ENCODE peak calls at places on chromosomes 5 and 9, in ten cellular contexts. One of them, this sample, is unnamed.

GRCh38 chr9:134698587-134699342 is 57.2 kb downstream of the COL5A1 start:
- DNase-seq in posterior cingulate gyrus: peak; percentile 88
- DNase-seq in GM12892: peak; percentile 84
- DNase-seq in stimulated activated naive B cell treated with anti-CD40 and anti-IgM and Interleukin-4, amounts not matched to agents 10 μg/mL and 1 μg/mL and 100 μg/mL, for 72 hours: peak; percentile 60
- DNase-seq in activated B cell treated with CpG ODN at 0.5 μM for 24 hours: peak; percentile 41
- DNase-seq in GM23338: peak; percentile 90
- DNase-seq in DMS153: peak; percentile 20
- DNase-seq in HEK293T: peak; percentile 84
- DNase-seq in D341Med: peak; percentile 86
- DNase-seq in stimulated activated CD4-positive, alpha-beta T cell treated with anti-CD3 and anti-CD28 coated beads, Interleukin-12 subunit alpha, Interleukin-12 subunit beta, amount 100 ng/mL, for 4 hours: peak; percentile 50
- DNase-seq in this sample: no peak

GRCh38 chr9:133100518-133101355 is 20.3 kb downstream of the RALGDS start:
- DNase-seq in posterior cingulate gyrus: peak; percentile 46
- DNase-seq in GM12892: no peak
- DNase-seq in stimulated activated naive B cell treated with anti-CD40 and anti-IgM and Interleukin-4, amounts not matched to agents 10 μg/mL and 1 μg/mL and 100 μg/mL, for 72 hours: no peak
- DNase-seq in activated B cell treated with CpG ODN at 0.5 μM for 24 hours: no peak
- DNase-seq in GM23338: no peak
- DNase-seq in DMS153: no peak
- DNase-seq in HEK293T: no peak
- DNase-seq in D341Med: no peak
- DNase-seq in stimulated activated CD4-positive, alpha-beta T cell treated with anti-CD3 and anti-CD28 coated beads, Interleukin-12 subunit alpha, Interleukin-12 subunit beta, amount 100 ng/mL, for 4 hours: no peak
- DNase-seq in this sample: no peak

GRCh38 chr5:133489632-133490031 is 122.7 kb downstream of the FSTL4 start:
- DNase-seq in posterior cingulate gyrus: no peak
- DNase-seq in GM12892: no peak
- DNase-seq in stimulated activated naive B cell treated with anti-CD40 and anti-IgM and Interleukin-4, amounts not matched to agents 10 μg/mL and 1 μg/mL and 100 μg/mL, for 72 hours: no peak
- DNase-seq in activated B cell treated with CpG ODN at 0.5 μM for 24 hours: no peak
- DNase-seq in GM23338: no peak
- DNase-seq in DMS153: peak; percentile 16
- DNase-seq in HEK293T: no peak
- DNase-seq in D341Med: peak; percentile 60
- DNase-seq in stimulated activated CD4-positive, alpha-beta T cell treated with anti-CD3 and anti-CD28 coated beads, Interleukin-12 subunit alpha, Interleukin-12 subunit beta, amount 100 ng/mL, for 4 hours: no peak
- DNase-seq in this sample: no peak

GRCh38 chr5:122738088-122738487 is 36.8 kb upstream of the SNX2 start:
- DNase-seq in posterior cingulate gyrus: no peak
- DNase-seq in GM12892: no peak
- DNase-seq in stimulated activated naive B cell treated with anti-CD40 and anti-IgM and Interleukin-4, amounts not matched to agents 10 μg/mL and 1 μg/mL and 100 μg/mL, for 72 hours: no peak
- DNase-seq in activated B cell treated with CpG ODN at 0.5 μM for 24 hours: no peak
- DNase-seq in GM23338: no peak
- DNase-seq in DMS153: no peak
- DNase-seq in HEK293T: no peak
- DNase-seq in D341Med: no peak
- DNase-seq in stimulated activated CD4-positive, alpha-beta T cell treated with anti-CD3 and anti-CD28 coated beads, Interleukin-12 subunit alpha, Interleukin-12 subunit beta, amount 100 ng/mL, for 4 hours: no peak
- DNase-seq in this sample: no peak

GRCh38 chr5:132026516-132027008 is 15.1 kb upstream of the ACSL6 start:
- DNase-seq in posterior cingulate gyrus: no peak
- DNase-seq in GM12892: no peak
- DNase-seq in stimulated activated naive B cell treated with anti-CD40 and anti-IgM and Interleukin-4, amounts not matched to agents 10 μg/mL and 1 μg/mL and 100 μg/mL, for 72 hours: no peak
- DNase-seq in activated B cell treated with CpG ODN at 0.5 μM for 24 hours: no peak
- DNase-seq in GM23338: no peak
- DNase-seq in DMS153: no peak
- DNase-seq in HEK293T: no peak
- DNase-seq in D341Med: no peak
- DNase-seq in stimulated activated CD4-positive, alpha-beta T cell treated with anti-CD3 and anti-CD28 coated beads, Interleukin-12 subunit alpha, Interleukin-12 subunit beta, amount 100 ng/mL, for 4 hours: no peak
- DNase-seq in this sample: no peak

GRCh38 chr9:26243722-26244121 is 565.5 kb upstream of the TUSC1 start:
- DNase-seq in posterior cingulate gyrus: no peak
- DNase-seq in GM12892: no peak
- DNase-seq in stimulated activated naive B cell treated with anti-CD40 and anti-IgM and Interleukin-4, amounts not matched to agents 10 μg/mL and 1 μg/mL and 100 μg/mL, for 72 hours: no peak
- DNase-seq in activated B cell treated with CpG ODN at 0.5 μM for 24 hours: no peak
- DNase-seq in GM23338: no peak
- DNase-seq in DMS153: no peak
- DNase-seq in HEK293T: no peak
- DNase-seq in D341Med: no peak
- DNase-seq in stimulated activated CD4-positive, alpha-beta T cell treated with anti-CD3 and anti-CD28 coated beads, Interleukin-12 subunit alpha, Interleukin-12 subunit beta, amount 100 ng/mL, for 4 hours: no peak
- DNase-seq in this sample: no peak

GRCh38 chr5:43171926-43172325 is 20.1 kb upstream of the NIM1K start:
- DNase-seq in posterior cingulate gyrus: no peak
- DNase-seq in GM12892: no peak
- DNase-seq in stimulated activated naive B cell treated with anti-CD40 and anti-IgM and Interleukin-4, amounts not matched to agents 10 μg/mL and 1 μg/mL and 100 μg/mL, for 72 hours: no peak
- DNase-seq in activated B cell treated with CpG ODN at 0.5 μM for 24 hours: no peak
- DNase-seq in GM23338: no peak
- DNase-seq in DMS153: no peak
- DNase-seq in HEK293T: no peak
- DNase-seq in D341Med: no peak
- DNase-seq in stimulated activated CD4-positive, alpha-beta T cell treated with anti-CD3 and anti-CD28 coated beads, Interleukin-12 subunit alpha, Interleukin-12 subunit beta, amount 100 ng/mL, for 4 hours: no peak
- DNase-seq in this sample: no peak

GRCh38 chr9:33852216-33852826 is 35.4 kb downstream of the UBE2R2 start:
- DNase-seq in posterior cingulate gyrus: peak; percentile 79
- DNase-seq in GM12892: no peak
- DNase-seq in stimulated activated naive B cell treated with anti-CD40 and anti-IgM and Interleukin-4, amounts not matched to agents 10 μg/mL and 1 μg/mL and 100 μg/mL, for 72 hours: peak; percentile 6
- DNase-seq in activated B cell treated with CpG ODN at 0.5 μM for 24 hours: peak; percentile 23
- DNase-seq in GM23338: peak; percentile 66
- DNase-seq in DMS153: peak; percentile 46
- DNase-seq in HEK293T: peak; percentile 52
- DNase-seq in D341Med: peak; percentile 68
- DNase-seq in stimulated activated CD4-positive, alpha-beta T cell treated with anti-CD3 and anti-CD28 coated beads, Interleukin-12 subunit alpha, Interleukin-12 subunit beta, amount 100 ng/mL, for 4 hours: peak; percentile 45
- DNase-seq in this sample: peak; percentile 44

GRCh38 chr9:113152699-113153098 is 1.9 kb downstream of the SLC31A2 start:
- DNase-seq in posterior cingulate gyrus: no peak
- DNase-seq in GM12892: no peak
- DNase-seq in stimulated activated naive B cell treated with anti-CD40 and anti-IgM and Interleukin-4, amounts not matched to agents 10 μg/mL and 1 μg/mL and 100 μg/mL, for 72 hours: no peak
- DNase-seq in activated B cell treated with CpG ODN at 0.5 μM for 24 hours: no peak
- DNase-seq in GM23338: peak; percentile 35
- DNase-seq in DMS153: no peak
- DNase-seq in HEK293T: no peak
- DNase-seq in D341Med: no peak
- DNase-seq in stimulated activated CD4-positive, alpha-beta T cell treated with anti-CD3 and anti-CD28 coated beads, Interleukin-12 subunit alpha, Interleukin-12 subunit beta, amount 100 ng/mL, for 4 hours: no peak
- DNase-seq in this sample: no peak

GRCh38 chr5:151632524-151632923 is 41.4 kb upstream of the FAT2 start:
- DNase-seq in posterior cingulate gyrus: no peak
- DNase-seq in GM12892: no peak
- DNase-seq in stimulated activated naive B cell treated with anti-CD40 and anti-IgM and Interleukin-4, amounts not matched to agents 10 μg/mL and 1 μg/mL and 100 μg/mL, for 72 hours: no peak
- DNase-seq in activated B cell treated with CpG ODN at 0.5 μM for 24 hours: no peak
- DNase-seq in GM23338: no peak
- DNase-seq in DMS153: no peak
- DNase-seq in HEK293T: no peak
- DNase-seq in D341Med: no peak
- DNase-seq in stimulated activated CD4-positive, alpha-beta T cell treated with anti-CD3 and anti-CD28 coated beads, Interleukin-12 subunit alpha, Interleukin-12 subunit beta, amount 100 ng/mL, for 4 hours: no peak
- DNase-seq in this sample: no peak

GRCh38 chr5:174402224-174402812 is 322.1 kb upstream of the MSX2 start:
- DNase-seq in posterior cingulate gyrus: no peak
- DNase-seq in GM12892: no peak
- DNase-seq in stimulated activated naive B cell treated with anti-CD40 and anti-IgM and Interleukin-4, amounts not matched to agents 10 μg/mL and 1 μg/mL and 100 μg/mL, for 72 hours: no peak
- DNase-seq in activated B cell treated with CpG ODN at 0.5 μM for 24 hours: no peak
- DNase-seq in GM23338: peak; percentile 28
- DNase-seq in DMS153: no peak
- DNase-seq in HEK293T: no peak
- DNase-seq in D341Med: no peak
- DNase-seq in stimulated activated CD4-positive, alpha-beta T cell treated with anti-CD3 and anti-CD28 coated beads, Interleukin-12 subunit alpha, Interleukin-12 subunit beta, amount 100 ng/mL, for 4 hours: no peak
- DNase-seq in this sample: no peak

GRCh38 chr5:21574429-21574828 is 1278.7 kb downstream of the CDH12 start:
- DNase-seq in posterior cingulate gyrus: no peak
- DNase-seq in GM12892: no peak
- DNase-seq in stimulated activated naive B cell treated with anti-CD40 and anti-IgM and Interleukin-4, amounts not matched to agents 10 μg/mL and 1 μg/mL and 100 μg/mL, for 72 hours: no peak
- DNase-seq in activated B cell treated with CpG ODN at 0.5 μM for 24 hours: no peak
- DNase-seq in GM23338: no peak
- DNase-seq in DMS153: no peak
- DNase-seq in HEK293T: no peak
- DNase-seq in D341Med: no peak
- DNase-seq in stimulated activated CD4-positive, alpha-beta T cell treated with anti-CD3 and anti-CD28 coated beads, Interleukin-12 subunit alpha, Interleukin-12 subunit beta, amount 100 ng/mL, for 4 hours: no peak
- DNase-seq in this sample: no peak

GRCh38 chr9:112725961-112726360 is 8.0 kb upstream of the INIP start:
- DNase-seq in posterior cingulate gyrus: no peak
- DNase-seq in GM12892: no peak
- DNase-seq in stimulated activated naive B cell treated with anti-CD40 and anti-IgM and Interleukin-4, amounts not matched to agents 10 μg/mL and 1 μg/mL and 100 μg/mL, for 72 hours: no peak
- DNase-seq in activated B cell treated with CpG ODN at 0.5 μM for 24 hours: no peak
- DNase-seq in GM23338: no peak
- DNase-seq in DMS153: no peak
- DNase-seq in HEK293T: no peak
- DNase-seq in D341Med: no peak
- DNase-seq in stimulated activated CD4-positive, alpha-beta T cell treated with anti-CD3 and anti-CD28 coated beads, Interleukin-12 subunit alpha, Interleukin-12 subunit beta, amount 100 ng/mL, for 4 hours: no peak
- DNase-seq in this sample: no peak

GRCh38 chr9:10875752-10876151 is 262.9 kb upstream of the PTPRD start:
- DNase-seq in posterior cingulate gyrus: no peak
- DNase-seq in GM12892: no peak
- DNase-seq in stimulated activated naive B cell treated with anti-CD40 and anti-IgM and Interleukin-4, amounts not matched to agents 10 μg/mL and 1 μg/mL and 100 μg/mL, for 72 hours: no peak
- DNase-seq in activated B cell treated with CpG ODN at 0.5 μM for 24 hours: no peak
- DNase-seq in GM23338: no peak
- DNase-seq in DMS153: no peak
- DNase-seq in HEK293T: no peak
- DNase-seq in D341Med: no peak
- DNase-seq in stimulated activated CD4-positive, alpha-beta T cell treated with anti-CD3 and anti-CD28 coated beads, Interleukin-12 subunit alpha, Interleukin-12 subunit beta, amount 100 ng/mL, for 4 hours: no peak
- DNase-seq in this sample: no peak

GRCh38 chr9:94903961-94904421 is 177.5 kb downstream of the AOPEP start:
- DNase-seq in posterior cingulate gyrus: no peak
- DNase-seq in GM12892: no peak
- DNase-seq in stimulated activated naive B cell treated with anti-CD40 and anti-IgM and Interleukin-4, amounts not matched to agents 10 μg/mL and 1 μg/mL and 100 μg/mL, for 72 hours: no peak
- DNase-seq in activated B cell treated with CpG ODN at 0.5 μM for 24 hours: no peak
- DNase-seq in GM23338: no peak
- DNase-seq in DMS153: no peak
- DNase-seq in HEK293T: no peak
- DNase-seq in D341Med: no peak
- DNase-seq in stimulated activated CD4-positive, alpha-beta T cell treated with anti-CD3 and anti-CD28 coated beads, Interleukin-12 subunit alpha, Interleukin-12 subunit beta, amount 100 ng/mL, for 4 hours: no peak
- DNase-seq in this sample: no peak